ENCODE peak calls at places on chromosome 3, in six cellular contexts. One of them, this sample, is unnamed. For H4K20me1, the result is how much of the 10 kb centered on the place peaks cover.

GRCh38 chr3:74089854-74090253 is 465.1 kb upstream of the PDZRN3 start:
- DNase-seq in HCT116: no peak
- DNase-seq in OCI-LY7: no peak
- DNase-seq in IMR-90: peak
- DNase-seq in endothelial cell of umbilical vein: no peak
- DNase-seq in GM23248: peak
- DNase-seq in this sample: peak

GRCh38 chr3:54299169-54299935 is 177.0 kb downstream of the CACNA2D3 start:
- DNase-seq in HCT116: no peak
- DNase-seq in OCI-LY7: no peak
- DNase-seq in IMR-90: no peak
- DNase-seq in endothelial cell of umbilical vein: no peak
- DNase-seq in GM23248: no peak
- DNase-seq in this sample: no peak

GRCh38 chr3:41198526-41198925 is 779 bp upstream of the CTNNB1 start:
- DNase-seq in HCT116: no peak
- DNase-seq in OCI-LY7: no peak
- DNase-seq in IMR-90: no peak
- DNase-seq in endothelial cell of umbilical vein: peak
- DNase-seq in GM23248: peak
- DNase-seq in this sample: peak

GRCh38 chr3:32453346-32453745 is 49.3 kb downstream of the CMTM6 start:
- DNase-seq in HCT116: no peak
- DNase-seq in OCI-LY7: no peak
- DNase-seq in IMR-90: peak
- DNase-seq in endothelial cell of umbilical vein: no peak
- DNase-seq in GM23248: peak
- DNase-seq in this sample: peak

GRCh38 chr3:129486057-129487035 is 42.1 kb upstream of the RHO start:
- DNase-seq in HCT116: no peak
- DNase-seq in OCI-LY7: no peak
- DNase-seq in IMR-90: peak
- DNase-seq in endothelial cell of umbilical vein: no peak
- DNase-seq in GM23248: peak
- DNase-seq in this sample: peak

GRCh38 chr3:19543212-19543841 is 390.7 kb downstream of the EFHB start:
- DNase-seq in HCT116: peak
- DNase-seq in OCI-LY7: peak
- DNase-seq in IMR-90: no peak
- DNase-seq in endothelial cell of umbilical vein: no peak
- DNase-seq in GM23248: no peak
- DNase-seq in this sample: no peak

GRCh38 chr3:96449341-96449740 is 365.1 kb upstream of the EPHA6 start:
- DNase-seq in HCT116: no peak
- DNase-seq in OCI-LY7: no peak
- DNase-seq in IMR-90: no peak
- DNase-seq in endothelial cell of umbilical vein: no peak
- DNase-seq in GM23248: no peak
- DNase-seq in this sample: no peak

GRCh38 chr3:132242790-132243189 is 74.4 kb upstream of the ACP3 start:
- DNase-seq in HCT116: no peak
- DNase-seq in OCI-LY7: no peak
- DNase-seq in IMR-90: no peak
- DNase-seq in endothelial cell of umbilical vein: no peak
- DNase-seq in GM23248: no peak
- DNase-seq in this sample: no peak

GRCh38 chr3:193774272-193774915 is 181.4 kb downstream of the OPA1 start:
- DNase-seq in HCT116: no peak
- DNase-seq in OCI-LY7: no peak
- DNase-seq in IMR-90: no peak
- DNase-seq in endothelial cell of umbilical vein: no peak
- DNase-seq in GM23248: no peak
- DNase-seq in this sample: no peak

GRCh38 chr3:21573291-21573690 is 177.7 kb downstream of the ZNF385D start:
- DNase-seq in HCT116: no peak
- DNase-seq in OCI-LY7: no peak
- DNase-seq in IMR-90: peak
- DNase-seq in endothelial cell of umbilical vein: no peak
- DNase-seq in GM23248: peak
- DNase-seq in this sample: peak

GRCh38 chr3:185215873-185216586 is 37.8 kb downstream of the EHHADH start:
- DNase-seq in HCT116: no peak
- DNase-seq in OCI-LY7: peak
- DNase-seq in IMR-90: peak
- DNase-seq in endothelial cell of umbilical vein: peak
- DNase-seq in GM23248: peak
- DNase-seq in this sample: peak

GRCh38 chr3:170640737-170641171 is 54.9 kb upstream of the SLC7A14 start:
- DNase-seq in HCT116: no peak
- DNase-seq in OCI-LY7: peak
- DNase-seq in IMR-90: no peak
- DNase-seq in endothelial cell of umbilical vein: no peak
- DNase-seq in GM23248: no peak
- DNase-seq in this sample: no peak

GRCh38 chr3:43794776-43795175 is 104.0 kb downstream of the ABHD5 start:
- DNase-seq in HCT116: peak
- DNase-seq in OCI-LY7: no peak
- DNase-seq in IMR-90: peak
- DNase-seq in endothelial cell of umbilical vein: no peak
- DNase-seq in GM23248: peak
- DNase-seq in this sample: peak

GRCh38 chr3:128385080-128385832 is 81.4 kb downstream of the DNAJB8 start:
- DNase-seq in HCT116: no peak
- DNase-seq in OCI-LY7: no peak
- DNase-seq in IMR-90: peak
- DNase-seq in endothelial cell of umbilical vein: no peak
- DNase-seq in GM23248: peak
- DNase-seq in this sample: peak

GRCh38 chr3:106381265-106381942 is 512.6 kb upstream of the CBLB start:
- DNase-seq in HCT116: no peak
- DNase-seq in OCI-LY7: no peak
- DNase-seq in IMR-90: no peak
- DNase-seq in endothelial cell of umbilical vein: no peak
- DNase-seq in GM23248: no peak
- DNase-seq in this sample: no peak

GRCh38 chr3:52286777-52287110 is 884 bp upstream of the GLYCTK start:
- DNase-seq in HCT116: no peak
- DNase-seq in OCI-LY7: no peak
- DNase-seq in IMR-90: no peak
- DNase-seq in endothelial cell of umbilical vein: no peak
- DNase-seq in GM23248: peak
- DNase-seq in this sample: no peak

GRCh38 chr3:124632566-124633140 is 97.6 kb upstream of the UMPS start:
- DNase-seq in HCT116: no peak
- DNase-seq in OCI-LY7: no peak
- DNase-seq in IMR-90: no peak
- DNase-seq in endothelial cell of umbilical vein: no peak
- DNase-seq in GM23248: no peak
- DNase-seq in this sample: no peak

GRCh38 chr3:186930639-186931486 is 537 bp downstream of the ST6GAL1 start:
- DNase-seq in HCT116: peak
- DNase-seq in OCI-LY7: peak
- DNase-seq in IMR-90: peak
- DNase-seq in endothelial cell of umbilical vein: peak
- DNase-seq in GM23248: peak
- DNase-seq in this sample: peak

GRCh38 chr3:190086191-190086590 is 34.5 kb downstream of the P3H2 start:
- DNase-seq in HCT116: no peak
- DNase-seq in OCI-LY7: no peak
- DNase-seq in IMR-90: no peak
- DNase-seq in endothelial cell of umbilical vein: no peak
- DNase-seq in GM23248: no peak
- DNase-seq in this sample: no peak

GRCh38 chr3:184039414-184039813 is 7.9 kb downstream of the HTR3D start:
- DNase-seq in HCT116: no peak
- DNase-seq in OCI-LY7: no peak
- DNase-seq in IMR-90: no peak
- DNase-seq in endothelial cell of umbilical vein: no peak
- DNase-seq in GM23248: peak
- DNase-seq in this sample: peak

DNA sequence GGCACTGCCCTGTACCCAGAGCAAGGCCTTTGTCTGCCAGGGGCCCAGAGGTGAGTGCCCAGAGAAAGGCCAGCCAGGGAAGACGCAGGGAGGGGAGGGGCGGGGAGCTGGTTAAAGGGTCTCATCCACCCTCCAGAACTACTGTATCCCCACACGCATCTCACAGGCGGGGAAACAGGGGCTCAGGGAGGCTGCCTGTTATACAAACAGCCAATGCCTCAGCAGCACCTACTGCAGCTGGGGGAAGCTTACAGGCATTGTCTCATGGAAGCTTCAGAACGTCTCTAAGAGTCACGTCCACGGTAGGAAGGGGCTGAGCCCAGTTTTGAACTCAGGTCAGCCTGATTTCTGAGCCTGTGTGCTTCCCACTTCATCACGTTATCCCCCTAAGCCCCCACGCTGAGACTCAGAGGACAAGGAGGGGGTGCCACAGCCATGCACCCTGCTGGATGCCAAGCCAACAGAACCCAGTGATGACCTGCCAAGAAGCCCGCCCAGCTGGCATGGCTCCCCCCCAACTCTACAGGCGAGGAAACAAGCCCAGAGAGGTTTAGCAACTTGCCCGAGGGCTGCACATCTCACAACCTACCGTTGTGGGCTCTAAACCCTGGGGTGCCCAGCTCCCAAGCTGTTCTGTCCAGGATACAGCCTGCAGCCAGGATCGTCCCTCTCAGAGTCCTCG is 54.5 kb downstream of the IQSEC1 start:
- DNase-seq in HCT116: no peak
- DNase-seq in OCI-LY7: peak
- DNase-seq in IMR-90: no peak
- DNase-seq in endothelial cell of umbilical vein: no peak
- DNase-seq in GM23248: peak
- DNase-seq in this sample: no peak
- H3K4me3 ChIP-seq in HCT116: no peak
- H3K4me3 ChIP-seq in OCI-LY7: no peak
- H3K4me3 ChIP-seq in IMR-90: no peak
- H3K4me3 ChIP-seq in endothelial cell of umbilical vein: no peak
- H3K4me3 ChIP-seq in GM23248: no peak
- H3K4me3 ChIP-seq in this sample: peak

DNA sequence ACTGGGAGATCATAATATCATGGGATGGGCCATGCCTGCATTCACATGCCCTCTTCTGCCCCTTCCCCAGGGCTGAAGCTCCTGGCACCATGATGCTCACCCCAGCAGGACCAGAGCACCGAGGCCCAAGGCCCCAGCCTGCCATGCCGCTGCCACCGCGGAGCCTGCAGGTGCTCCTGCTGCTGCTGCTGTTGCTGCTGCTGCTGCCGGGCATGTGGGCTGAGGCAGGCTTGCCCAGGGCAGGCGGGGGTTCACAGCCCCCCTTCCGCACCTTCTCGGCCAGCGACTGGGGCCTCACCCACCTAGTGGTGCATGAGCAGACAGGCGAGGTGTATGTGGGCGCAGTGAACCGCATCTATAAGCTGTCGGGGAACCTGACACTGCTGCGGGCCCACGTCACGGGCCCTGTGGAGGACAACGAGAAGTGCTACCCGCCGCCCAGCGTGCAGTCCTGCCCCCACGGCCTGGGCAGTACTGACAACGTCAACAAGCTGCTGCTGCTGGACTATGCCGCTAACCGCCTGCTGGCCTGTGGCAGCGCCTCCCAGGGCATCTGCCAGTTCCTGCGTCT is 5.6 kb downstream of the PLXNA1 start:
- DNase-seq in HCT116: no peak
- DNase-seq in OCI-LY7: no peak
- DNase-seq in IMR-90: no peak
- DNase-seq in endothelial cell of umbilical vein: no peak
- DNase-seq in GM23248: no peak
- DNase-seq in this sample: no peak
- H4K20me1 ChIP-seq in HCT116: under half
- H4K20me1 ChIP-seq in OCI-LY7: under half
- H4K20me1 ChIP-seq in IMR-90: half or more
- H4K20me1 ChIP-seq in endothelial cell of umbilical vein: under half
- H4K20me1 ChIP-seq in GM23248: under half
- H4K20me1 ChIP-seq in this sample: under half

GRCh38 chr3:169345662-169346331 is 317.7 kb downstream of the MECOM start:
- DNase-seq in HCT116: no peak
- DNase-seq in OCI-LY7: no peak
- DNase-seq in IMR-90: no peak
- DNase-seq in endothelial cell of umbilical vein: no peak
- DNase-seq in GM23248: no peak
- DNase-seq in this sample: no peak

GRCh38 chr3:169350228-169350627 is 313.3 kb downstream of the MECOM start:
- DNase-seq in HCT116: no peak
- DNase-seq in OCI-LY7: no peak
- DNase-seq in IMR-90: no peak
- DNase-seq in endothelial cell of umbilical vein: no peak
- DNase-seq in GM23248: no peak
- DNase-seq in this sample: no peak

GRCh38 chr3:169348981-169349942 is 314.2 kb downstream of the MECOM start:
- DNase-seq in HCT116: no peak
- DNase-seq in OCI-LY7: no peak
- DNase-seq in IMR-90: peak
- DNase-seq in endothelial cell of umbilical vein: peak
- DNase-seq in GM23248: peak
- DNase-seq in this sample: peak

GRCh38 chr3:169348276-169348675 is 315.2 kb downstream of the MECOM start:
- DNase-seq in HCT116: no peak
- DNase-seq in OCI-LY7: no peak
- DNase-seq in IMR-90: no peak
- DNase-seq in endothelial cell of umbilical vein: no peak
- DNase-seq in GM23248: peak
- DNase-seq in this sample: no peak

DNA sequence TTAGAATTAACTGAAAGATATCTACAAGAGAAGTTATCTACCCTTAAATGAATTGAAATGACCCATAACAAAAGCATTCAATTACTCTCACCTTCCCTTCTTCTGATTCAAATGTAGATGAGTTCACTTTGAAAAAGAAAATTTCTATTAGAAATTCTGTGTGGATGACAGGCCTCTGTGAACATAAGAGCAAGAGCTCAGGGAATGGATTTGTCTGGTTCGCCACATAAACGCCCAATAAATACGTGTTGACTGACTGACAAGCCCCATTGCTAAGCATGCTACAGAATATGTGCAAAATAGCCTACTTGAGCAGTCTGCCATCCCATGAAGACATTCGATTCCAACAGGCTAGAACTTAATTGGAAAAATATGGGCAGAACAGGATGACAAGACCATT is 315.9 kb downstream of the MECOM start:
- DNase-seq in HCT116: no peak
- DNase-seq in OCI-LY7: no peak
- DNase-seq in IMR-90: no peak
- DNase-seq in endothelial cell of umbilical vein: no peak
- DNase-seq in GM23248: no peak
- DNase-seq in this sample: no peak
- H3K4me3 ChIP-seq in HCT116: no peak
- H3K4me3 ChIP-seq in OCI-LY7: no peak
- H3K4me3 ChIP-seq in IMR-90: no peak
- H3K4me3 ChIP-seq in endothelial cell of umbilical vein: no peak
- H3K4me3 ChIP-seq in GM23248: no peak
- H3K4me3 ChIP-seq in this sample: no peak

DNA sequence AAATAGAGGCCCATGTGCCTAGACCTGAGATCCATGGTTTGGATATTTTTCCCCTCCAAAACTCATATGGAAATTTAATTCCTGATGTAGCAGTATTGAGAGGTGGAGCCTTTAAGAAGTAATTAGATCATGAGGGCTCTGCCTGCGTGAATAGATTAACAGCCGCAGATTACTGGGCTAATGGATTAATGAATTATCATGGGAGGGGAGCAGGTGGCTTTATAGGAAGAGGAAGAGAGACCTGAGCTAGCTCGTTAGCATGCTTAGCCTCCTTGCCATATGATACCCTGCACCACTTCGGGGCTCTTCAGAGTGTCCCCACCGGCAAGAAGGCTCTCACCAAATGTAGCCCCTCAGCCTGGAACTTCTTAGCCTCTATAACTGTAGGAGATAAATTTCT is 15.8 kb downstream of the ARHGEF26 start:
- DNase-seq in HCT116: no peak
- DNase-seq in OCI-LY7: no peak
- DNase-seq in IMR-90: no peak
- DNase-seq in endothelial cell of umbilical vein: no peak
- DNase-seq in GM23248: no peak
- DNase-seq in this sample: no peak
- H4K20me1 ChIP-seq in HCT116: under half
- H4K20me1 ChIP-seq in OCI-LY7: under half
- H4K20me1 ChIP-seq in IMR-90: under half
- H4K20me1 ChIP-seq in endothelial cell of umbilical vein: under half
- H4K20me1 ChIP-seq in GM23248: under half
- H4K20me1 ChIP-seq in this sample: under half